ENCODE peak calls at places on chromosomes 16 and 17, in ten cellular contexts. K, E, Q, U, Z, X, W, Y, A and I are unnamed samples.

GRCh38 chr17:76791053-76791980 is 53.4 kb downstream of the MFSD11 start:
- DNase-seq in K (no peak), E (peak; percentile 86), Q (peak; percentile 25), U (no peak), Z (no peak), X (peak; percentile 56), W (no peak), Y (no peak), A (peak; percentile 62), I (no peak)

GRCh38 chr16:67327774-67328173 is 1.2 kb downstream of the LRRC36 start:
- DNase-seq in K (no peak), E (no peak), Q (no peak), U (no peak), Z (no peak), X (no peak), W (no peak), Y (no peak), A (no peak), I (no peak)

GRCh38 chr17:7478276-7479138 is 924 bp downstream of the ZBTB4 start:
- DNase-seq in K (peak; percentile 33), E (peak; percentile 76), Q (peak; percentile 56), U (peak; percentile 44), Z (peak; percentile 28), X (peak; percentile 62), W (peak; percentile 38), Y (peak; percentile 69), A (peak; percentile 70), I (no peak)

GRCh38 chr17:32136856-32137255 is 5.4 kb upstream of the RHOT1 start:
- DNase-seq in K (no peak), E (no peak), Q (no peak), U (peak; percentile 16), Z (no peak), X (no peak), W (no peak), Y (no peak), A (no peak), I (no peak)

GRCh38 chr17:61574542-61575351 is 16.3 kb downstream of the NACA2 start:
- DNase-seq in K (no peak), E (peak; percentile 66), Q (peak; percentile 64), U (peak; percentile 49), Z (no peak), X (no peak), W (no peak), Y (no peak), A (no peak), I (no peak)

GRCh38 chr16:24834459-24835335 is 11.1 kb upstream of the SLC5A11 start:
- DNase-seq in K (no peak), E (peak; percentile 58), Q (peak; percentile 67), U (peak; percentile 54), Z (no peak), X (no peak), W (no peak), Y (no peak), A (no peak), I (no peak)

GRCh38 chr16:30652005-30652296 is 1.2 kb downstream of the PRR14 start:
- DNase-seq in K (no peak), E (no peak), Q (no peak), U (no peak), Z (no peak), X (no peak), W (no peak), Y (no peak), A (no peak), I (no peak)

GRCh38 chr17:34369196-34369500 is 6.1 kb upstream of the CCL1 start:
- DNase-seq in K (no peak), E (no peak), Q (no peak), U (no peak), Z (no peak), X (no peak), W (no peak), Y (no peak), A (no peak), I (peak; percentile 70)

GRCh38 chr17:73552300-73553088 is 91.8 kb downstream of the SDK2 start:
- DNase-seq in K (no peak), E (no peak), Q (no peak), U (no peak), Z (no peak), X (no peak), W (no peak), Y (no peak), A (no peak), I (no peak)

GRCh38 chr16:14399397-14400284 is 230.4 kb downstream of the PARN start:
- DNase-seq in K (no peak), E (peak; percentile 74), Q (no peak), U (no peak), Z (no peak), X (no peak), W (no peak), Y (no peak), A (peak; percentile 56), I (no peak)

GRCh38 chr16:75647138-75647491 is 350 bp downstream of the KARS1 start:
- DNase-seq in K (no peak), E (no peak), Q (no peak), U (no peak), Z (no peak), X (no peak), W (no peak), Y (no peak), A (no peak), I (no peak)

GRCh38 chr17:82985973-82986372 is 93.4 kb upstream of the METRNL start:
- DNase-seq in K (peak; percentile 16), E (peak; percentile 30), Q (no peak), U (peak; percentile 14), Z (no peak), X (peak; percentile 66), W (peak; percentile 26), Y (peak; percentile 35), A (peak; percentile 59), I (peak; percentile 43)

GRCh38 chr17:30450125-30451027 is 26.8 kb upstream of the GOSR1 start:
- DNase-seq in K (no peak), E (peak; percentile 20), Q (peak; percentile 71), U (no peak), Z (no peak), X (no peak), W (no peak), Y (no peak), A (no peak), I (peak; percentile 58)

GRCh38 chr16:67394271-67395104 is 1.2 kb upstream of the TPPP3 start:
- DNase-seq in K (no peak), E (peak; percentile 53), Q (no peak), U (peak; percentile 51), Z (no peak), X (no peak), W (no peak), Y (no peak), A (no peak), I (no peak)

GRCh38 chr16:78507576-78507975 is 408.1 kb downstream of the WWOX start:
- DNase-seq in K (no peak), E (no peak), Q (no peak), U (no peak), Z (no peak), X (no peak), W (no peak), Y (no peak), A (no peak), I (no peak)

GRCh38 chr16:89658221-89658879 is 714 bp downstream of the SPATA33 start:
- DNase-seq in K (no peak), E (peak; percentile 57), Q (peak; percentile 46), U (peak; percentile 29), Z (no peak), X (no peak), W (no peak), Y (no peak), A (no peak), I (no peak)

GRCh38 chr16:3461120-3461519 is 17.6 kb downstream of the NAA60 start:
- DNase-seq in K (no peak), E (no peak), Q (no peak), U (peak; percentile 82), Z (no peak), X (peak; percentile 24), W (no peak), Y (no peak), A (no peak), I (no peak)

GRCh38 chr17:44502598-44503079 is 567 bp downstream of the GPATCH8 start:
- DNase-seq in K (peak; percentile 13), E (peak; percentile 48), Q (no peak), U (peak; percentile 45), Z (peak; percentile 23), X (no peak), W (no peak), Y (no peak), A (no peak), I (no peak)

GRCh38 chr16:50280932-50281331 is 14.6 kb downstream of the ADCY7 start:
- DNase-seq in K (no peak), E (no peak), Q (no peak), U (no peak), Z (no peak), X (no peak), W (no peak), Y (no peak), A (no peak), I (no peak)

GRCh38 chr17:75679706-75680201 is 12.6 kb downstream of the SAP30BP start:
- DNase-seq in K (no peak), E (peak; percentile 50), Q (peak; percentile 77), U (no peak), Z (no peak), X (no peak), W (no peak), Y (no peak), A (no peak), I (no peak)

GRCh38 chr17:76681222-76682137 is 29.3 kb downstream of the MXRA7 start:
- DNase-seq in K (peak; percentile 21), E (peak; percentile 76), Q (peak; percentile 85), U (peak; percentile 84), Z (peak; percentile 68), X (peak; percentile 66), W (peak; percentile 21), Y (peak; percentile 60), A (no peak), I (peak; percentile 62)

GRCh38 chr16:53773150-53773846 is 69.3 kb downstream of the FTO start:
- DNase-seq in K (no peak), E (peak; percentile 86), Q (peak; percentile 87), U (peak; percentile 67), Z (no peak), X (peak; percentile 8), W (no peak), Y (no peak), A (no peak), I (no peak)

GRCh38 chr17:50953831-50954601 is 87.9 kb upstream of the TOB1 start:
- DNase-seq in K (no peak), E (peak; percentile 34), Q (peak; percentile 84), U (peak; percentile 69), Z (no peak), X (no peak), W (no peak), Y (no peak), A (peak; percentile 44), I (peak; percentile 47)

GRCh38 chr16:88828711-88829110 is 17.0 kb upstream of the APRT start:
- DNase-seq in K (no peak), E (no peak), Q (no peak), U (no peak), Z (no peak), X (no peak), W (no peak), Y (no peak), A (no peak), I (no peak)

GRCh38 chr17:38943607-38944006 is 18.2 kb downstream of the LASP1NB start:
- DNase-seq in K (no peak), E (no peak), Q (no peak), U (no peak), Z (no peak), X (peak; percentile 44), W (no peak), Y (no peak), A (peak; percentile 63), I (no peak)

GRCh38 chr17:80951121-80952090 is 40.2 kb upstream of the CHMP6 start:
- DNase-seq in K (no peak), E (no peak), Q (no peak), U (no peak), Z (no peak), X (peak; percentile 40), W (no peak), Y (no peak), A (no peak), I (no peak)

GRCh38 chr16:54402270-54402669 is 115.7 kb upstream of the IRX3 start:
- DNase-seq in K (no peak), E (peak; percentile 84), Q (no peak), U (no peak), Z (no peak), X (no peak), W (no peak), Y (no peak), A (no peak), I (no peak)